ENCODE peak calls at places on chromosomes 12 and 14, in eight cellular contexts. W is amygdala; Q is cardiac muscle cell; R is iris pigment epithelial cell; M is foreskin fibroblast; I is CD8-positive, alpha-beta memory T cell; D is NCI-H1092; O is stimulated activated CD8-positive, alpha-beta memory T cell treated with anti-CD3 and anti-CD28 coated beads, Interleukin-4, amount 100 ng/mL, for 24 hours. T is an unnamed sample.

GRCh38 chr14:95452890-95453712 is 63.3 kb downstream of the SYNE3 start:
- DNase-seq in W (no peak), Q (no peak), R (no peak), M (no peak), I (no peak), D (no peak), O (no peak), T (no peak)

GRCh38 chr12:53100466-53101151 is 2.7 kb upstream of the SOAT2 start:
- DNase-seq in W (no peak), Q (no peak), R (no peak), M (no peak), I (no peak), D (no peak), O (no peak), T (no peak)

GRCh38 chr14:21039059-21039422 is 3.1 kb upstream of the RNASE7 start:
- DNase-seq in W (peak), Q (peak), R (peak), M (peak), I (no peak), D (peak), O (no peak), T (no peak)

GRCh38 chr12:95114766-95115450 is 41.5 kb upstream of the NR2C1 start:
- DNase-seq in W (no peak), Q (peak), R (peak), M (peak), I (no peak), D (no peak), O (no peak), T (peak)

GRCh38 chr14:100294963-100295330 is 11.3 kb downstream of the SLC25A29 start:
- DNase-seq in W (no peak), Q (no peak), R (no peak), M (no peak), I (no peak), D (no peak), O (no peak), T (no peak)

GRCh38 chr12:19915392-19916192 is 452.7 kb upstream of the PDE3A start:
- DNase-seq in W (no peak), Q (peak), R (peak), M (peak), I (no peak), D (peak), O (no peak), T (peak)

GRCh38 chr14:93727039-93727740 is 61.1 kb downstream of the PRIMA1 start:
- DNase-seq in W (no peak), Q (no peak), R (no peak), M (no peak), I (no peak), D (no peak), O (no peak), T (no peak)

GRCh38 chr14:76729953-76730505 is 31.2 kb upstream of the VASH1 start:
- DNase-seq in W (no peak), Q (no peak), R (peak), M (no peak), I (no peak), D (no peak), O (no peak), T (no peak)

GRCh38 chr12:113727651-113728061 is 238.5 kb downstream of the RBM19 start:
- DNase-seq in W (no peak), Q (no peak), R (peak), M (peak), I (no peak), D (no peak), O (no peak), T (no peak)

GRCh38 chr14:30223385-30223785 is 295.7 kb upstream of the PRKD1 start:
- DNase-seq in W (no peak), Q (peak), R (peak), M (peak), I (no peak), D (peak), O (no peak), T (peak)

GRCh38 chr14:53278602-53279506 is 125.7 kb upstream of the DDHD1 start:
- DNase-seq in W (no peak), Q (peak), R (peak), M (peak), I (no peak), D (no peak), O (no peak), T (peak)

GRCh38 chr12:72035625-72036024 is 97.0 kb downstream of the TPH2 start:
- DNase-seq in W (no peak), Q (no peak), R (no peak), M (no peak), I (no peak), D (no peak), O (no peak), T (no peak)

GRCh38 chr14:24233538-24233866 is 773 bp downstream of the GMPR2 start:
- DNase-seq in W (no peak), Q (no peak), R (no peak), M (no peak), I (no peak), D (no peak), O (no peak), T (no peak)

GRCh38 chr14:103126873-103127304 is 3.6 kb downstream of the TNFAIP2 start:
- DNase-seq in W (no peak), Q (peak), R (no peak), M (peak), I (no peak), D (no peak), O (no peak), T (peak)

GRCh38 chr12:118164798-118165486 is 29.0 kb downstream of the PEBP1 start:
- DNase-seq in W (no peak), Q (peak), R (peak), M (peak), I (no peak), D (no peak), O (no peak), T (peak)

GRCh38 chr14:69475194-69475818 is 9.2 kb upstream of the PLEKHD1 start:
- DNase-seq in W (no peak), Q (peak), R (peak), M (peak), I (no peak), D (peak), O (no peak), T (peak)

GRCh38 chr12:22981711-22982110 is 356.7 kb downstream of the ETNK1 start:
- DNase-seq in W (no peak), Q (peak), R (peak), M (peak), I (no peak), D (no peak), O (no peak), T (peak)

GRCh38 chr12:129161511-129161910 is 308.2 kb downstream of the GLT1D1 start:
- DNase-seq in W (no peak), Q (no peak), R (no peak), M (no peak), I (no peak), D (no peak), O (no peak), T (no peak)

GRCh38 chr12:60724984-60725383 is 1129.2 kb downstream of the SLC16A7 start:
- DNase-seq in W (no peak), Q (no peak), R (no peak), M (no peak), I (no peak), D (no peak), O (no peak), T (no peak)

GRCh38 chr14:100568164-100568997 is 18.8 kb downstream of the BEGAIN start:
- DNase-seq in W (no peak), Q (no peak), R (no peak), M (no peak), I (no peak), D (no peak), O (no peak), T (no peak)

GRCh38 chr14:96105921-96106441 is 66.8 kb downstream of the C14orf132 start:
- DNase-seq in W (no peak), Q (no peak), R (no peak), M (peak), I (no peak), D (peak), O (no peak), T (peak)

GRCh38 chr12:124162151-124163110 is 132.5 kb upstream of the RFLNA start:
- DNase-seq in W (no peak), Q (no peak), R (no peak), M (no peak), I (no peak), D (no peak), O (no peak), T (peak)

GRCh38 chr14:65251213-65251612 is 148.9 kb upstream of the MAX start:
- DNase-seq in W (no peak), Q (peak), R (peak), M (peak), I (no peak), D (no peak), O (no peak), T (peak)

GRCh38 chr12:79732647-79733046 is 41.9 kb upstream of the PAWR start:
- DNase-seq in W (no peak), Q (no peak), R (no peak), M (no peak), I (no peak), D (no peak), O (no peak), T (no peak)

GRCh38 chr12:121800694-121801600 is 2.9 kb upstream of the SETD1B start:
- DNase-seq in W (peak), Q (peak), R (peak), M (peak), I (peak), D (no peak), O (no peak), T (peak)

GRCh38 chr14:99420711-99421110 is 59.9 kb downstream of the SETD3 start:
- DNase-seq in W (no peak), Q (peak), R (no peak), M (peak), I (no peak), D (no peak), O (no peak), T (peak)

GRCh38 chr12:29609431-29610215 is 112.1 kb upstream of the OVCH1 start:
- DNase-seq in W (no peak), Q (peak), R (peak), M (no peak), I (no peak), D (no peak), O (no peak), T (no peak)

GRCh38 chr12:15590180-15590826 is 198.9 kb downstream of the EPS8 start:
- DNase-seq in W (no peak), Q (peak), R (peak), M (peak), I (peak), D (peak), O (peak), T (peak)